ENCODE peak calls at places on chromosomes 13 and 19, in eight cellular contexts. B is stimulated activated CD4-positive, alpha-beta T cell treated with anti-CD3 and anti-CD28 coated beads, Interleukin-15, amount 100 ng/mL, for 24 hours; R is mucosa of gallbladder; G is brain microvascular endothelial cell; M is stimulated activated CD8-positive, alpha-beta memory T cell treated with anti-CD3 and anti-CD28 coated beads, Interleukin-15, amount 100 ng/mL, for 1 hour; N is left cardiac atrium; I is activated CD8-positive, alpha-beta memory T cell treated with anti-CD3 and anti-CD28 coated beads, Interleukin-2, amount 10 ng/mL, durations not matched to agents 7 days and 5 days; H is GM20000. Z is an unnamed sample.

GRCh38 chr19:19379527-19379926 is 25.9 kb upstream of the GATAD2A start:
- DNase-seq in R (no peak), M (no peak), G (no peak), I (no peak), B (no peak), H (no peak), N (no peak), Z (no peak)

GRCh38 chr13:25905411-25906010 is 146.3 kb downstream of the SHISA2 start:
- DNase-seq in M (no peak), H (no peak), G (no peak), B (no peak), I (no peak), R (no peak), N (peak; percentile 50), Z (no peak)

GRCh38 chr13:111904701-111905608 is 162.0 kb upstream of the SOX1 start:
- DNase-seq in N (no peak), M (no peak), G (no peak), H (no peak), R (no peak), B (no peak), I (peak; percentile 15), Z (no peak)

GRCh38 chr19:18932216-18932841 is 8.7 kb downstream of the HOMER3 start:
- DNase-seq in M (peak; percentile 68), R (peak; percentile 74), H (peak; percentile 92), B (peak; percentile 92), N (peak; percentile 87), I (peak; percentile 82), G (no peak), Z (peak; percentile 76)

GRCh38 chr19:2491130-2491801 is 15.3 kb downstream of the GADD45B start:
- DNase-seq in R (peak; percentile 90), N (no peak), B (no peak), I (no peak), M (no peak), G (peak; percentile 91), H (no peak), Z (peak; percentile 95)

GRCh38 chr13:92896842-92897241 is 329.8 kb upstream of the GPC6 start:
- DNase-seq in G (peak; percentile 20), N (no peak), B (no peak), H (no peak), M (no peak), R (no peak), I (no peak), Z (peak; percentile 48)

GRCh38 chr13:98450495-98451167 is 126.3 kb downstream of the STK24 start:
- DNase-seq in R (no peak), M (no peak), N (peak; percentile 45), B (no peak), I (no peak), G (no peak), H (no peak), Z (no peak)

GRCh38 chr13:46698015-46698414 is 98.9 kb downstream of the ESD start:
- DNase-seq in M (no peak), G (no peak), N (peak; percentile 68), I (no peak), B (no peak), H (no peak), R (peak; percentile 33), Z (no peak)

GRCh38 chr19:8655340-8655709 is 24.9 kb downstream of the NFILZ start:
- DNase-seq in R (no peak), I (peak; percentile 55), B (peak; percentile 30), M (peak; percentile 13), H (no peak), N (no peak), G (no peak), Z (no peak)

GRCh38 chr19:17406887-17407196 is 1.4 kb upstream of the BST2 start:
- DNase-seq in I (peak; percentile 47), M (no peak), G (no peak), H (no peak), B (no peak), R (no peak), N (no peak), Z (no peak)

GRCh38 chr19:40744554-40745401 is 5.5 kb downstream of the ACTMAP start:
- DNase-seq in B (peak; percentile 40), G (no peak), H (peak; percentile 42), N (no peak), R (no peak), I (peak; percentile 63), M (no peak), Z (no peak)